ENCODE peak calls at places on chromosome 20, in five cellular contexts. W, K, L, Q and N are unnamed samples.
A peak's percentile ranks its signal among the peaks of the same experiment; 100 is the strongest.

GRCh38 chr20:21125849-21126840 is at the start of gene KIZ:
- DNase-seq in W (peak; percentile 100), K (peak; percentile 78), L (peak; percentile 97), Q (peak; percentile 96), N (peak; percentile 94)

GRCh38 chr20:18019068-18019467 is 38.6 kb downstream of the OVOL2 start:
- DNase-seq in W (no peak), K (no peak), L (no peak), Q (peak; percentile 52), N (peak; percentile 31)

GRCh38 chr20:829531-829930 is 4.0 kb upstream of the FAM110A start:
- DNase-seq in W (no peak), K (no peak), L (no peak), Q (peak; percentile 28), N (no peak)

GRCh38 chr20:1566701-1567100 is 9.2 kb upstream of the SIRPD start:
- DNase-seq in W (no peak), K (no peak), L (peak; percentile 6), Q (no peak), N (no peak)

GRCh38 chr20:49171928-49172327 is 16.2 kb downstream of the STAU1 start:
- DNase-seq in W (no peak), K (no peak), L (no peak), Q (no peak), N (no peak)

GRCh38 chr20:32535316-32535952 is 49.7 kb downstream of the NOL4L start:
- DNase-seq in W (no peak), K (no peak), L (no peak), Q (no peak), N (no peak)

GRCh38 chr20:5078399-5078958 is 41.3 kb downstream of the PCNA start:
- DNase-seq in W (peak; percentile 50), K (no peak), L (peak; percentile 72), Q (peak; percentile 19), N (no peak)

GRCh38 chr20:50189681-50190250 is 864 bp upstream of the CEBPB start:
- DNase-seq in W (no peak), K (no peak), L (no peak), Q (no peak), N (no peak)

GRCh38 chr20:37545516-37545915 is 17.8 kb upstream of the BLCAP start:
- DNase-seq in W (no peak), K (no peak), L (no peak), Q (no peak), N (no peak)

GRCh38 chr20:300345-300744 is 3.0 kb downstream of the ZCCHC3 start:
- DNase-seq in W (no peak), K (no peak), L (no peak), Q (no peak), N (no peak)

GRCh38 chr20:1273366-1273765 is 7.3 kb downstream of the SNPH start:
- DNase-seq in W (no peak), K (no peak), L (no peak), Q (no peak), N (no peak)

GRCh38 chr20:58328836-58329235 is 19.3 kb downstream of the RAB22A start:
- DNase-seq in W (no peak), K (no peak), L (no peak), Q (no peak), N (no peak)

GRCh38 chr20:53394433-53394832 is 199.2 kb downstream of the ZNF217 start:
- DNase-seq in W (no peak), K (no peak), L (no peak), Q (no peak), N (no peak)

GRCh38 chr20:15789083-15789482 is 784.2 kb downstream of the KIF16B start:
- DNase-seq in W (no peak), K (no peak), L (peak; percentile 5), Q (no peak), N (no peak)

GRCh38 chr20:50824137-50824536 is 29.3 kb downstream of the BCAS4 start:
- DNase-seq in W (no peak), K (no peak), L (no peak), Q (peak; percentile 86), N (no peak)

GRCh38 chr20:21151791-21152190 is 25.9 kb downstream of the KIZ start:
- DNase-seq in W (no peak), K (no peak), L (no peak), Q (no peak), N (no peak)

GRCh38 chr20:57772349-57772964 is 62.6 kb upstream of the PMEPA1 start:
- DNase-seq in W (no peak), K (peak; percentile 44), L (peak; percentile 60), Q (peak; percentile 71), N (peak; percentile 76)

GRCh38 chr20:46341374-46342044 is 33.2 kb upstream of the CDH22 start:
- DNase-seq in W (no peak), K (no peak), L (no peak), Q (no peak), N (no peak)

GRCh38 chr20:46458891-46459750 is 52.7 kb upstream of the ELMO2 start:
- DNase-seq in W (no peak), K (no peak), L (no peak), Q (no peak), N (peak; percentile 31)

GRCh38 chr20:62766071-62766450 is 30.2 kb upstream of the MRGBP start:
- DNase-seq in W (no peak), K (no peak), L (no peak), Q (no peak), N (no peak)

GRCh38 chr20:48102076-48102787 is 317.0 kb upstream of the SULF2 start:
- DNase-seq in W (no peak), K (no peak), L (no peak), Q (no peak), N (no peak)

GRCh38 chr20:59242714-59243626 is 57.4 kb upstream of the EDN3 start:
- DNase-seq in W (no peak), K (no peak), L (no peak), Q (no peak), N (no peak)

GRCh38 chr20:50690979-50691584 is at the start of gene RIPOR3:
- DNase-seq in W (no peak), K (no peak), L (no peak), Q (peak; percentile 18), N (peak; percentile 28)

GRCh38 chr20:31719644-31720485 is 2.8 kb downstream of the BCL2L1 start:
- DNase-seq in W (no peak), K (no peak), L (no peak), Q (no peak), N (peak; percentile 62)

GRCh38 chr20:64148581-64148980 is 15.7 kb upstream of the MYT1 start:
- DNase-seq in W (no peak), K (no peak), L (no peak), Q (no peak), N (no peak)

GRCh38 chr20:57619053-57619831 is 984 bp downstream of the ZBP1 start:
- DNase-seq in W (peak; percentile 60), K (no peak), L (no peak), Q (no peak), N (no peak)

GRCh38 chr20:3406481-3407425 is 716 bp downstream of the DNAAF9 start:
- DNase-seq in W (peak; percentile 17), K (peak; percentile 25), L (peak; percentile 55), Q (peak; percentile 40), N (peak; percentile 65)

GRCh38 chr20:59151820-59152219 is 11.8 kb upstream of the ZNF831 start:
- DNase-seq in W (no peak), K (no peak), L (no peak), Q (no peak), N (no peak)

GRCh38 chr20:35828434-35828833 is 56.6 kb downstream of the PHF20 start:
- DNase-seq in W (no peak), K (no peak), L (no peak), Q (peak; percentile 28), N (no peak)

GRCh38 chr20:48523191-48523757 is 304.5 kb downstream of the PREX1 start:
- DNase-seq in W (no peak), K (no peak), L (peak; percentile 61), Q (peak; percentile 67), N (peak; percentile 74)

GRCh38 chr20:48380661-48381060 is 447.1 kb downstream of the PREX1 start:
- DNase-seq in W (no peak), K (no peak), L (no peak), Q (no peak), N (peak; percentile 82)

GRCh38 chr20:59835448-59836395 is 97.7 kb downstream of the SYCP2 start:
- DNase-seq in W (no peak), K (no peak), L (no peak), Q (no peak), N (peak; percentile 68)